ENCODE peak calls at places on chromosomes 5 and 9, in five cellular contexts. B, R, V, P and A are unnamed samples.

GRCh38 chr9:135613946-135614805 is 25.2 kb downstream of the GLT6D1 start:
- DNase-seq in B (no peak), R (no peak), V (no peak), P (no peak), A (no peak)

GRCh38 chr5:158264264-158264663 is 405.3 kb upstream of the CLINT1 start:
- DNase-seq in B (no peak), R (no peak), V (no peak), P (no peak), A (no peak)

GRCh38 chr5:168422431-168422830 is 63.8 kb upstream of the RARS1 start:
- DNase-seq in B (no peak), R (no peak), V (no peak), P (no peak), A (no peak)

GRCh38 chr5:673837-674629 is 19.1 kb downstream of the TPPP start:
- DNase-seq in B (no peak), R (no peak), V (no peak), P (no peak), A (no peak)

GRCh38 chr5:170826117-170826516 is 35.7 kb upstream of the RANBP17 start:
- DNase-seq in B (no peak), R (no peak), V (no peak), P (no peak), A (no peak)

GRCh38 chr5:124156408-124157027 is 589.9 kb downstream of the ZNF608 start:
- DNase-seq in B (no peak), R (no peak), V (peak), P (peak), A (no peak)

GRCh38 chr5:133559960-133560359 is 52.4 kb downstream of the FSTL4 start:
- DNase-seq in B (no peak), R (no peak), V (no peak), P (no peak), A (no peak)

GRCh38 chr9:89054865-89055495 is 63.7 kb downstream of the S1PR3 start:
- DNase-seq in B (no peak), R (no peak), V (no peak), P (no peak), A (no peak)

GRCh38 chr5:173327948-173328895 is at the start of gene STC2:
- DNase-seq in B (peak), R (peak), V (peak), P (peak), A (peak)

GRCh38 chr9:98171176-98171925 is 21.1 kb downstream of the CORO2A start:
- DNase-seq in B (no peak), R (no peak), V (no peak), P (no peak), A (no peak)

GRCh38 chr9:83544002-83544698 is 5.9 kb upstream of the FRMD3 start:
- DNase-seq in B (peak), R (no peak), V (peak), P (peak), A (no peak)

GRCh38 chr9:68760674-68761003 is 55.6 kb downstream of the PIP5K1B start:
- DNase-seq in B (no peak), R (no peak), V (no peak), P (no peak), A (no peak)

GRCh38 chr5:78399115-78399514 is 38.7 kb downstream of the SCAMP1 start:
- DNase-seq in B (no peak), R (no peak), V (no peak), P (no peak), A (no peak)

GRCh38 chr5:179378441-179379271 is 33.4 kb upstream of the ADAMTS2 start:
- DNase-seq in B (no peak), R (no peak), V (peak), P (peak), A (no peak)

GRCh38 chr5:178126556-178126955 is 4.3 kb upstream of the RMND5B start:
- DNase-seq in B (no peak), R (no peak), V (no peak), P (no peak), A (no peak)

GRCh38 chr5:73706963-73707362 is 81.0 kb downstream of the ARHGEF28 start:
- DNase-seq in B (no peak), R (no peak), V (no peak), P (peak), A (no peak)

GRCh38 chr5:54889826-54890225 is 95.6 kb downstream of the ESM1 start:
- DNase-seq in B (no peak), R (no peak), V (peak), P (peak), A (no peak)

GRCh38 chr9:115548826-115549225 is 430.9 kb upstream of the TNC start:
- DNase-seq in B (no peak), R (no peak), V (peak), P (peak), A (no peak)

GRCh38 chr9:120927125-120928014 is 774 bp upstream of the TRAF1 start:
- DNase-seq in B (no peak), R (no peak), V (no peak), P (no peak), A (no peak)

GRCh38 chr5:57956606-57957005 is 474.0 kb upstream of the ACTBL2 start:
- DNase-seq in B (no peak), R (no peak), V (no peak), P (no peak), A (no peak)

GRCh38 chr9:133791735-133792649 is 53.8 kb upstream of the SARDH start:
- DNase-seq in B (no peak), R (no peak), V (no peak), P (no peak), A (no peak)

GRCh38 chr9:84947412-84947972 is 278.0 kb downstream of the NTRK2 start:
- DNase-seq in B (no peak), R (no peak), V (no peak), P (no peak), A (no peak)

GRCh38 chr9:72554221-72554641 is 32.8 kb downstream of the TMC1 start:
- DNase-seq in B (no peak), R (no peak), V (no peak), P (peak), A (no peak)

GRCh38 chr5:93736284-93736683 is 5.1 kb downstream of the POU5F2 start:
- DNase-seq in B (no peak), R (no peak), V (no peak), P (no peak), A (no peak)

GRCh38 chr5:177362871-177363507 is 5.3 kb downstream of the RGS14 start:
- DNase-seq in B (peak), R (no peak), V (no peak), P (peak), A (peak)

GRCh38 chr5:178542455-178542854 is 47.7 kb downstream of the COL23A1 start:
- DNase-seq in B (no peak), R (no peak), V (no peak), P (no peak), A (no peak)

GRCh38 chr5:132655821-132656773 is 1.9 kb upstream of the IL13 start:
- DNase-seq in B (no peak), R (no peak), V (no peak), P (peak), A (peak)

GRCh38 chr5:90645024-90645610 is 86.5 kb downstream of the ADGRV1 start:
- DNase-seq in B (no peak), R (no peak), V (peak), P (peak), A (no peak)